ENCODE peak calls at places on chromosome 14, in eight cellular contexts. One of them, this sample, is unnamed.

GRCh38 chr14:91351508-91351853 is 66.1 kb downstream of the CCDC88C start:
- DNase-seq in tibial artery: no peak
- DNase-seq in HCT116: no peak
- DNase-seq in PC-3: no peak
- DNase-seq in tibial nerve: no peak
- DNase-seq in GM23338: no peak
- DNase-seq in neural progenitor cell: no peak
- DNase-seq in astrocyte: no peak
- DNase-seq in this sample: no peak

GRCh38 chr14:103281496-103282231 is 52.4 kb upstream of the EIF5 start:
- DNase-seq in tibial artery: no peak
- DNase-seq in HCT116: no peak
- DNase-seq in PC-3: peak; percentile 63
- DNase-seq in tibial nerve: no peak
- DNase-seq in GM23338: peak; percentile 82
- DNase-seq in neural progenitor cell: peak; percentile 48
- DNase-seq in astrocyte: peak; percentile 20
- DNase-seq in this sample: peak; percentile 29

GRCh38 chr14:103576371-103577024 is 13.7 kb downstream of the COA8 start:
- DNase-seq in tibial artery: peak; percentile 94
- DNase-seq in HCT116: peak; percentile 53
- DNase-seq in PC-3: peak; percentile 89
- DNase-seq in tibial nerve: peak; percentile 77
- DNase-seq in GM23338: peak; percentile 53
- DNase-seq in neural progenitor cell: peak; percentile 93
- DNase-seq in astrocyte: peak; percentile 74
- DNase-seq in this sample: peak; percentile 69

GRCh38 chr14:95189400-95190162 is 32.3 kb upstream of the DICER1 start:
- DNase-seq in tibial artery: no peak
- DNase-seq in HCT116: no peak
- DNase-seq in PC-3: no peak
- DNase-seq in tibial nerve: no peak
- DNase-seq in GM23338: no peak
- DNase-seq in neural progenitor cell: no peak
- DNase-seq in astrocyte: peak; percentile 32
- DNase-seq in this sample: no peak

GRCh38 chr14:65360144-65360784 is 52.3 kb upstream of the FUT8 start:
- DNase-seq in tibial artery: no peak
- DNase-seq in HCT116: no peak
- DNase-seq in PC-3: peak; percentile 32
- DNase-seq in tibial nerve: no peak
- DNase-seq in GM23338: no peak
- DNase-seq in neural progenitor cell: no peak
- DNase-seq in astrocyte: no peak
- DNase-seq in this sample: no peak

GRCh38 chr14:22112004-22112403 is 438.4 kb upstream of the OR4E1 start:
- DNase-seq in tibial artery: no peak
- DNase-seq in HCT116: no peak
- DNase-seq in PC-3: peak; percentile 33
- DNase-seq in tibial nerve: no peak
- DNase-seq in GM23338: peak; percentile 63
- DNase-seq in neural progenitor cell: peak; percentile 31
- DNase-seq in astrocyte: no peak
- DNase-seq in this sample: no peak

GRCh38 chr14:52338282-52338681 is 24.2 kb downstream of the PTGER2 start:
- DNase-seq in tibial artery: no peak
- DNase-seq in HCT116: no peak
- DNase-seq in PC-3: peak; percentile 95
- DNase-seq in tibial nerve: no peak
- DNase-seq in GM23338: no peak
- DNase-seq in neural progenitor cell: no peak
- DNase-seq in astrocyte: peak; percentile 61
- DNase-seq in this sample: peak; percentile 70

GRCh38 chr14:97306785-97307246 is 509.6 kb downstream of the VRK1 start:
- DNase-seq in tibial artery: no peak
- DNase-seq in HCT116: no peak
- DNase-seq in PC-3: peak; percentile 60
- DNase-seq in tibial nerve: no peak
- DNase-seq in GM23338: no peak
- DNase-seq in neural progenitor cell: no peak
- DNase-seq in astrocyte: peak; percentile 75
- DNase-seq in this sample: peak; percentile 13

GRCh38 chr14:89185919-89186849 is 230.8 kb downstream of the FOXN3 start:
- DNase-seq in tibial artery: no peak
- DNase-seq in HCT116: peak; percentile 73
- DNase-seq in PC-3: peak; percentile 97
- DNase-seq in tibial nerve: no peak
- DNase-seq in GM23338: no peak
- DNase-seq in neural progenitor cell: peak; percentile 75
- DNase-seq in astrocyte: peak; percentile 77
- DNase-seq in this sample: peak; percentile 81

GRCh38 chr14:105857223-105857815 is 330.9 kb downstream of the TMEM121 start:
- DNase-seq in tibial artery: no peak
- DNase-seq in HCT116: no peak
- DNase-seq in PC-3: no peak
- DNase-seq in tibial nerve: peak; percentile 2
- DNase-seq in GM23338: no peak
- DNase-seq in neural progenitor cell: no peak
- DNase-seq in astrocyte: no peak
- DNase-seq in this sample: no peak

GRCh38 chr14:29749327-29749726 is 178.3 kb downstream of the PRKD1 start:
- DNase-seq in tibial artery: no peak
- DNase-seq in HCT116: no peak
- DNase-seq in PC-3: peak; percentile 59
- DNase-seq in tibial nerve: no peak
- DNase-seq in GM23338: no peak
- DNase-seq in neural progenitor cell: no peak
- DNase-seq in astrocyte: peak; percentile 85
- DNase-seq in this sample: no peak

GRCh38 chr14:34993444-34993843 is 10.7 kb downstream of the SRP54 start:
- DNase-seq in tibial artery: no peak
- DNase-seq in HCT116: no peak
- DNase-seq in PC-3: no peak
- DNase-seq in tibial nerve: no peak
- DNase-seq in GM23338: no peak
- DNase-seq in neural progenitor cell: no peak
- DNase-seq in astrocyte: no peak
- DNase-seq in this sample: no peak

GRCh38 chr14:96264200-96264553 is 8.2 kb downstream of the BDKRB1 start:
- DNase-seq in tibial artery: no peak
- DNase-seq in HCT116: no peak
- DNase-seq in PC-3: no peak
- DNase-seq in tibial nerve: no peak
- DNase-seq in GM23338: no peak
- DNase-seq in neural progenitor cell: no peak
- DNase-seq in astrocyte: no peak
- DNase-seq in this sample: no peak

GRCh38 chr14:25381498-25381897 is 331.6 kb upstream of the STXBP6 start:
- DNase-seq in tibial artery: no peak
- DNase-seq in HCT116: no peak
- DNase-seq in PC-3: peak; percentile 4
- DNase-seq in tibial nerve: no peak
- DNase-seq in GM23338: peak; percentile 52
- DNase-seq in neural progenitor cell: peak; percentile 9
- DNase-seq in astrocyte: no peak
- DNase-seq in this sample: no peak

GRCh38 chr14:70822706-70823185 is 13.4 kb upstream of the MAP3K9 start:
- DNase-seq in tibial artery: no peak
- DNase-seq in HCT116: no peak
- DNase-seq in PC-3: no peak
- DNase-seq in tibial nerve: no peak
- DNase-seq in GM23338: peak; percentile 96
- DNase-seq in neural progenitor cell: peak; percentile 89
- DNase-seq in astrocyte: no peak
- DNase-seq in this sample: no peak

GRCh38 chr14:30620178-30620577 is 1.9 kb upstream of the SCFD1 start:
- DNase-seq in tibial artery: no peak
- DNase-seq in HCT116: no peak
- DNase-seq in PC-3: peak; percentile 70
- DNase-seq in tibial nerve: no peak
- DNase-seq in GM23338: no peak
- DNase-seq in neural progenitor cell: no peak
- DNase-seq in astrocyte: peak; percentile 61
- DNase-seq in this sample: peak; percentile 26

GRCh38 chr14:53581497-53581896 is 375.1 kb downstream of the BMP4 start:
- DNase-seq in tibial artery: no peak
- DNase-seq in HCT116: no peak
- DNase-seq in PC-3: no peak
- DNase-seq in tibial nerve: no peak
- DNase-seq in GM23338: peak; percentile 11
- DNase-seq in neural progenitor cell: no peak
- DNase-seq in astrocyte: no peak
- DNase-seq in this sample: no peak

GRCh38 chr14:23327947-23328744 is 6.9 kb downstream of the PABPN1 start:
- DNase-seq in tibial artery: no peak
- DNase-seq in HCT116: peak; percentile 60
- DNase-seq in PC-3: peak; percentile 79
- DNase-seq in tibial nerve: peak; percentile 52
- DNase-seq in GM23338: peak; percentile 86
- DNase-seq in neural progenitor cell: peak; percentile 81
- DNase-seq in astrocyte: peak; percentile 47
- DNase-seq in this sample: peak; percentile 19

GRCh38 chr14:65003394-65003793 is 16.7 kb downstream of the FNTB start:
- DNase-seq in tibial artery: no peak
- DNase-seq in HCT116: no peak
- DNase-seq in PC-3: no peak
- DNase-seq in tibial nerve: no peak
- DNase-seq in GM23338: no peak
- DNase-seq in neural progenitor cell: no peak
- DNase-seq in astrocyte: no peak
- DNase-seq in this sample: no peak

GRCh38 chr14:89429206-89430091 is 12.4 kb upstream of the FOXN3 start:
- DNase-seq in tibial artery: peak; percentile 65
- DNase-seq in HCT116: no peak
- DNase-seq in PC-3: no peak
- DNase-seq in tibial nerve: no peak
- DNase-seq in GM23338: no peak
- DNase-seq in neural progenitor cell: peak; percentile 41
- DNase-seq in astrocyte: peak; percentile 63
- DNase-seq in this sample: no peak

GRCh38 chr14:64983439-64984310 is 3.0 kb upstream of the FNTB start:
- DNase-seq in tibial artery: no peak
- DNase-seq in HCT116: peak; percentile 16
- DNase-seq in PC-3: peak; percentile 73
- DNase-seq in tibial nerve: no peak
- DNase-seq in GM23338: peak; percentile 80
- DNase-seq in neural progenitor cell: peak; percentile 58
- DNase-seq in astrocyte: no peak
- DNase-seq in this sample: peak; percentile 48

GRCh38 chr14:32724864-32725550 is 213.7 kb upstream of the NPAS3 start:
- DNase-seq in tibial artery: no peak
- DNase-seq in HCT116: no peak
- DNase-seq in PC-3: peak; percentile 7
- DNase-seq in tibial nerve: no peak
- DNase-seq in GM23338: peak; percentile 15
- DNase-seq in neural progenitor cell: no peak
- DNase-seq in astrocyte: peak; percentile 93
- DNase-seq in this sample: peak; percentile 63

GRCh38 chr14:100278702-100279101 is 27.5 kb downstream of the SLC25A29 start:
- DNase-seq in tibial artery: no peak
- DNase-seq in HCT116: no peak
- DNase-seq in PC-3: peak; percentile 27
- DNase-seq in tibial nerve: no peak
- DNase-seq in GM23338: no peak
- DNase-seq in neural progenitor cell: no peak
- DNase-seq in astrocyte: peak; percentile 65
- DNase-seq in this sample: no peak

GRCh38 chr14:63867926-63868921 is 15.4 kb downstream of the SYNE2 start:
- DNase-seq in tibial artery: no peak
- DNase-seq in HCT116: no peak
- DNase-seq in PC-3: peak; percentile 51
- DNase-seq in tibial nerve: no peak
- DNase-seq in GM23338: no peak
- DNase-seq in neural progenitor cell: no peak
- DNase-seq in astrocyte: no peak
- DNase-seq in this sample: no peak

GRCh38 chr14:93464271-93464670 is 33.5 kb downstream of the UNC79 start:
- DNase-seq in tibial artery: no peak
- DNase-seq in HCT116: no peak
- DNase-seq in PC-3: no peak
- DNase-seq in tibial nerve: no peak
- DNase-seq in GM23338: no peak
- DNase-seq in neural progenitor cell: no peak
- DNase-seq in astrocyte: no peak
- DNase-seq in this sample: no peak

GRCh38 chr14:103973354-103973753 is 31.0 kb upstream of the RD3L start:
- DNase-seq in tibial artery: no peak
- DNase-seq in HCT116: no peak
- DNase-seq in PC-3: no peak
- DNase-seq in tibial nerve: no peak
- DNase-seq in GM23338: no peak
- DNase-seq in neural progenitor cell: no peak
- DNase-seq in astrocyte: no peak
- DNase-seq in this sample: no peak

GRCh38 chr14:96090441-96091148 is 51.4 kb downstream of the C14orf132 start:
- DNase-seq in tibial artery: peak; percentile 72
- DNase-seq in HCT116: no peak
- DNase-seq in PC-3: no peak
- DNase-seq in tibial nerve: peak; percentile 32
- DNase-seq in GM23338: no peak
- DNase-seq in neural progenitor cell: no peak
- DNase-seq in astrocyte: peak; percentile 68
- DNase-seq in this sample: no peak

GRCh38 chr14:76304536-76305473 is 71.1 kb upstream of the ESRRB start:
- DNase-seq in tibial artery: peak; percentile 20
- DNase-seq in HCT116: no peak
- DNase-seq in PC-3: no peak
- DNase-seq in tibial nerve: no peak
- DNase-seq in GM23338: no peak
- DNase-seq in neural progenitor cell: no peak
- DNase-seq in astrocyte: no peak
- DNase-seq in this sample: no peak
- H3K4me1 ChIP-seq in tibial artery: no peaks in the 10 kb centered on the region
- H3K4me1 ChIP-seq in HCT116: no peaks in the 10 kb centered on the region
- H3K4me1 ChIP-seq in PC-3: no peaks in the 10 kb centered on the region
- H3K4me1 ChIP-seq in tibial nerve: no peaks in the 10 kb centered on the region
- H3K4me1 ChIP-seq in GM23338: peaks cover 4% of the 10 kb centered on the region
- H3K4me1 ChIP-seq in neural progenitor cell: peaks cover 6% of the 10 kb centered on the region
- H3K4me1 ChIP-seq in astrocyte: no peaks in the 10 kb centered on the region
- H3K4me1 ChIP-seq in this sample: no peaks in the 10 kb centered on the region

GRCh38 chr14:57712101-57712500 is 153.8 kb downstream of the SLC35F4 start:
- DNase-seq in tibial artery: no peak
- DNase-seq in HCT116: no peak
- DNase-seq in PC-3: no peak
- DNase-seq in tibial nerve: no peak
- DNase-seq in GM23338: no peak
- DNase-seq in neural progenitor cell: no peak
- DNase-seq in astrocyte: no peak
- DNase-seq in this sample: no peak
- TF ChIP-seq CTCF in tibial artery: no peak
- TF ChIP-seq CTCF in HCT116: no peak
- TF ChIP-seq CTCF in PC-3: no peak
- TF ChIP-seq CTCF in tibial nerve: no peak
- TF ChIP-seq CTCF in GM23338: peak; percentile 29
- TF ChIP-seq CTCF in neural progenitor cell: no peak
- TF ChIP-seq CTCF in astrocyte: no peak
- TF ChIP-seq CTCF in this sample: peak; percentile 27

GRCh38 chr14:46490150-46490769 is 161.3 kb downstream of the RPL10L start:
- DNase-seq in tibial artery: no peak
- DNase-seq in HCT116: peak; percentile 12
- DNase-seq in PC-3: peak; percentile 55
- DNase-seq in tibial nerve: no peak
- DNase-seq in GM23338: peak; percentile 80
- DNase-seq in neural progenitor cell: peak; percentile 57
- DNase-seq in astrocyte: peak; percentile 1
- DNase-seq in this sample: peak; percentile 29
- H3K27ac ChIP-seq in tibial artery: no peak overlapping the region
- H3K27ac ChIP-seq in HCT116: no peak overlapping the region
- H3K27ac ChIP-seq in PC-3: no peak overlapping the region
- H3K27ac ChIP-seq in tibial nerve: no peak overlapping the region
- H3K27ac ChIP-seq in GM23338: no peak overlapping the region
- H3K27ac ChIP-seq in neural progenitor cell: no peak overlapping the region
- H3K27ac ChIP-seq in astrocyte: no peak overlapping the region
- H3K27ac ChIP-seq in this sample: no peak overlapping the region

GRCh38 chr14:61563880-61564622 is 131.3 kb upstream of the HIF1A start:
- DNase-seq in tibial artery: no peak
- DNase-seq in HCT116: no peak
- DNase-seq in PC-3: no peak
- DNase-seq in tibial nerve: no peak
- DNase-seq in GM23338: no peak
- DNase-seq in neural progenitor cell: no peak
- DNase-seq in astrocyte: no peak
- DNase-seq in this sample: no peak
- H3K4me1 ChIP-seq in tibial artery: peaks cover 44% of the 10 kb centered on the region
- H3K4me1 ChIP-seq in HCT116: peaks cover 93% of the 10 kb centered on the region
- H3K4me1 ChIP-seq in PC-3: peaks cover 97% of the 10 kb centered on the region
- H3K4me1 ChIP-seq in tibial nerve: peaks cover 18% of the 10 kb centered on the region
- H3K4me1 ChIP-seq in GM23338: peaks cover 28% of the 10 kb centered on the region
- H3K4me1 ChIP-seq in neural progenitor cell: peaks cover 21% of the 10 kb centered on the region
- H3K4me1 ChIP-seq in astrocyte: peaks cover 82% of the 10 kb centered on the region
- H3K4me1 ChIP-seq in this sample: peaks cover 53% of the 10 kb centered on the region